ENCODE peak calls at places on chromosomes 6 and 20, in four cellular contexts. R is CD8-positive, alpha-beta memory T cell; I is BJ; T is choroid plexus epithelial cell. M is an unnamed sample.

GRCh38 chr20:1631309-1632227 is 11.8 kb upstream of the SIRPB1 start:
- DNase-seq in T (no peak), R (no peak), I (no peak), M (no peak)

GRCh38 chr20:17427646-17428045 is 103.5 kb downstream of the BFSP1 start:
- DNase-seq in T (no peak), R (no peak), I (no peak), M (no peak)

GRCh38 chr6:103273048-103273447 is 1586.7 kb downstream of the HACE1 start:
- DNase-seq in T (peak; percentile 32), R (no peak), I (no peak), M (no peak)

GRCh38 chr20:46307139-46307998 is 929 bp downstream of the CDH22 start:
- DNase-seq in T (peak; percentile 54), I (no peak), R (peak; percentile 70), M (peak; percentile 57)

GRCh38 chr6:81589465-81590313 is 162.8 kb downstream of the TENT5A start:
- DNase-seq in R (no peak), T (peak; percentile 12), I (no peak), M (no peak)

GRCh38 chr6:168099201-168100010 is 20.4 kb upstream of the FRMD1 start:
- DNase-seq in R (no peak), T (no peak), I (no peak), M (no peak)

GRCh38 chr6:82248233-82248735 is 740 bp upstream of the IBTK start:
- DNase-seq in T (peak; percentile 52), I (no peak), R (no peak), M (no peak)

GRCh38 chr6:36724514-36725385 is 27.1 kb downstream of the RAB44 start:
- DNase-seq in R (no peak), T (peak; percentile 78), I (no peak), M (no peak)

GRCh38 chr6:134810402-134810801 is 139.5 kb downstream of the ALDH8A1 start:
- DNase-seq in R (no peak), T (no peak), I (no peak), M (no peak)

GRCh38 chr6:37576336-37576737 is 76.6 kb upstream of the CCDC167 start:
- DNase-seq in I (peak; percentile 41), R (no peak), T (peak; percentile 27), M (no peak)

GRCh38 chr6:14876778-14877613 is 368.9 kb upstream of the JARID2 start:
- DNase-seq in R (peak; percentile 25), T (peak; percentile 91), I (no peak), M (peak; percentile 81)

GRCh38 chr20:39851459-39851858 is 837.6 kb downstream of the MAFB start:
- DNase-seq in R (no peak), T (no peak), I (peak; percentile 40), M (no peak)

GRCh38 chr6:157550114-157550989 is 169.4 kb downstream of the ZDHHC14 start:
- DNase-seq in I (no peak), T (no peak), R (peak; percentile 10), M (no peak)

GRCh38 chr6:158777510-158777909 is 41.7 kb downstream of the EZR start:
- DNase-seq in R (no peak), T (no peak), I (no peak), M (no peak)

GRCh38 chr6:106114492-106114891 is 28.4 kb downstream of the PRDM1 start:
- DNase-seq in R (no peak), I (no peak), T (no peak), M (no peak)

GRCh38 chr6:167499161-167499660 is 174.3 kb downstream of the TTLL2 start:
- DNase-seq in R (no peak), I (no peak), T (no peak), M (no peak)

GRCh38 chr6:27617700-27618689 is 145.1 kb upstream of the ZNF184 start:
- DNase-seq in I (no peak), R (no peak), T (peak; percentile 60), M (no peak)

GRCh38 chr6:25036461-25036860 is 100.7 kb upstream of the RIPOR2 start:
- DNase-seq in I (no peak), R (no peak), T (no peak), M (no peak)

GRCh38 chr6:25032964-25033363 is 97.2 kb upstream of the RIPOR2 start:
- DNase-seq in R (no peak), I (no peak), T (no peak), M (no peak)

GRCh38 chr6:25038300-25038699 is 102.5 kb upstream of the RIPOR2 start:
- DNase-seq in R (no peak), I (no peak), T (no peak), M (no peak)

GRCh38 chr6:25034477-25034876 is 98.7 kb upstream of the RIPOR2 start:
- DNase-seq in T (no peak), I (no peak), R (no peak), M (no peak)

GRCh38 chr6:25035451-25036435 is 100.0 kb upstream of the RIPOR2 start:
- DNase-seq in T (no peak), R (no peak), I (no peak), M (no peak)
- H3K4me3 ChIP-seq in T (no peak overlapping the region), R (peak overlapping the region; percentile 65), I (no peak overlapping the region), M (peak overlapping the region; percentile 53)

GRCh38 chr20:37418591-37418990 is 72.7 kb downstream of the SRC start:
- DNase-seq in T (no peak), I (no peak), R (no peak), M (no peak)

GRCh38 chr20:37420610-37421009 is 74.7 kb downstream of the SRC start:
- DNase-seq in R (no peak), I (no peak), T (no peak), M (no peak)

GRCh38 chr20:37417857-37418501 is 72.0 kb downstream of the SRC start:
- DNase-seq in T (peak; percentile 19), I (no peak), R (no peak), M (no peak)

GRCh38 chr20:37419774-37420542 is 74.0 kb downstream of the SRC start:
- DNase-seq in I (no peak), R (no peak), T (no peak), M (no peak)

DNA sequence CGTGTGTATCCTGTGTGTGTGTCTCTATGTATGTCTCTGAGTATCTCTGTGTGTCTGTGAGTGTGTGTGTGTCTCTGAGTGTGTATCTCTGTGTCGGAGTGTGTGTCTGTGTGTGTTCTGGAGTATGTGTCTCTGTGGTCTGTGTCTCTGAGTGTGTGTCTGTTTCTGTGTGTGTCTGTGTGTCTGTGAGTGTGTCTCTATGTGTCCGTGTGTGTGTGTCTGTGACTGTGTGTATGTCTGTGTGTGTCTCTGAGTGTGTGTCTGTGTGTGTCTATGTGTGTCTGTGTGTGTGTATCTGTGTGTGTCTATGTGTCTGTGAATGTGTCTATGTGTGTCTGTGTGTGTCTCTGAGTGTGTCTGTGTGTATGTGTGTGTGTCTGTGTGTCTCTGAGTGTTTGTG is 73.4 kb downstream of the SRC start:
- DNase-seq in R (no peak), I (no peak), T (no peak), M (no peak)
- H3K4me3 ChIP-seq in R (no peak overlapping the region), I (no peak overlapping the region), T (no peak overlapping the region), M (no peak overlapping the region)

DNA sequence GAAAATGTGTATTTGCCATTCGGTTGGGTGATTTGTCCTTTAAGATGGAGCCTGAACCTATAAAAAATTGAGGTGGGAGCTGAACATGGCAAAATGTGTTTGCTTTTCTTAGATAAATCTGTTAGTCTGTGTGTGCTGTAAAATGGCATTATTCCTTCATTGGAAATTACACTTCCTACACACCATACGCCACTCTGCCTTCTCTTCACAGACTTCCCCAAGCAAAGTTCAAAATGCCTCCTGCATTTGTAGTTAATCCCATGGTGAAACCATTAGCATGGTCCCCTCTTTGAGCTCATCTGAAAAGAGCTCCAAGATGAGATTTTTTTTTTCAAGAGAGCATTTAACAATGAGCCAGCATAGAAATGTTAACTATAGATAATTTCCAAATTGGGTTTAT is 561 bp downstream of the ADTRP start:
- DNase-seq in I (no peak), T (no peak), R (no peak), M (no peak)
- H3K4me3 ChIP-seq in I (no peak overlapping the region), T (no peak overlapping the region), R (no peak overlapping the region), M (no peak overlapping the region)

GRCh38 chr20:10954137-10954840 is 280.5 kb upstream of the JAG1 start:
- DNase-seq in R (no peak), T (no peak), I (no peak), M (no peak)
- H3K4me3 ChIP-seq in R (no peak overlapping the region), T (no peak overlapping the region), I (no peak overlapping the region), M (no peak overlapping the region)

DNA sequence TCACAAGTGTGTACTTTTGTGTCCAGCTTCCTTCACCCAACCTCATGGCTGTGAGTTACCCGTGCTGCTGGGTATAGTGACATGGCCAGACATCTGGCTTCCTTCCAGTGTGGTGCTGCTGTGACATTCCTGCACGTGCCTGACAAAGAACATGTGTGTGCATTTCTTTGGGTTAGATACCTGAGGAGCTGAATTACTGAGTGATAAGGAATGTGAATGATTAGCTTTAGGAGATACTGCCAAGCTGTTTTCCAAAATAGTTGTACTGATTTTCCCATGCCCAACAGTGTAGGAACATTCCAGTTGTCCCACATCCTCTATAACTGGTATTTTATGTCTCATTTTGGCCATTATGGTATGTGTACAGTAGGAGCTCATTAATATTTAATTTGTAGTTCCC is 132.5 kb downstream of the PREX1 start:
- DNase-seq in T (no peak), I (no peak), R (no peak), M (no peak)
- H3K4me3 ChIP-seq in T (no peak overlapping the region), I (no peak overlapping the region), R (no peak overlapping the region), M (no peak overlapping the region)